ENCODE peak calls at places on chromosome 3, in seven cellular contexts. V is AG09309, C is foreskin fibroblast, S is lower lobe of right lung, O is lower leg skin, X is fibroblast of lung, L is upper lobe of right lung. G is an unnamed sample.

GRCh38 chr3:49607105-49607591 is 52.9 kb downstream of the BSN start:
- DNase-seq in O (peak), L (peak), C (no peak), X (no peak), V (no peak), S (no peak), G (no peak)

GRCh38 chr3:177451940-177452484 is 254.7 kb upstream of the TBL1XR1 start:
- DNase-seq in O (no peak), L (no peak), X (peak), C (peak), S (no peak), V (no peak), G (no peak)

GRCh38 chr3:52007291-52007690 is 11.6 kb upstream of the RPL29 start:
- DNase-seq in X (no peak), L (no peak), S (no peak), O (no peak), C (no peak), V (no peak), G (no peak)

GRCh38 chr3:108806316-108806715 is 16.3 kb upstream of the TRAT1 start:
- DNase-seq in V (no peak), L (no peak), X (no peak), S (no peak), O (no peak), C (no peak), G (no peak)

GRCh38 chr3:117941015-117941414 is 1093.6 kb downstream of the IGSF11 start:
- DNase-seq in X (no peak), S (no peak), C (no peak), O (no peak), V (no peak), L (no peak), G (no peak)

GRCh38 chr3:131454501-131454900 is 48.3 kb downstream of the MRPL3 start:
- DNase-seq in S (no peak), C (peak), O (no peak), V (peak), X (peak), L (no peak), G (no peak)

GRCh38 chr3:159077860-159078259 is 276.0 kb downstream of the MFSD1 start:
- DNase-seq in C (peak), X (peak), V (peak), L (no peak), S (no peak), O (no peak), G (no peak)

GRCh38 chr3:63576826-63577225 is 75.6 kb upstream of the SNTN start:
- DNase-seq in L (no peak), V (no peak), O (no peak), C (no peak), S (no peak), X (no peak), G (no peak)

GRCh38 chr3:9767418-9767817 is 2.3 kb downstream of the CAMK1 start:
- DNase-seq in O (no peak), S (peak), C (no peak), V (no peak), X (no peak), L (no peak), G (no peak)

GRCh38 chr3:49470714-49471420 is 800 bp downstream of the DAG1 start:
- DNase-seq in C (peak), V (no peak), O (no peak), L (no peak), X (peak), S (no peak), G (no peak)

GRCh38 chr3:184209146-184209923 is 20.1 kb upstream of the VWA5B2 start:
- DNase-seq in X (no peak), C (no peak), L (no peak), V (no peak), O (no peak), S (no peak), G (no peak)

GRCh38 chr3:17070560-17070959 is 185.8 kb downstream of the PLCL2 start:
- DNase-seq in L (no peak), X (peak), S (no peak), O (no peak), V (no peak), C (peak), G (no peak)

GRCh38 chr3:55854395-55854994 is 367.4 kb upstream of the WNT5A start:
- DNase-seq in C (no peak), V (no peak), X (no peak), L (no peak), O (no peak), S (no peak), G (no peak)

GRCh38 chr3:20747736-20748135 is 561.7 kb upstream of the SGO1 start:
- DNase-seq in X (peak), O (no peak), L (no peak), V (peak), S (no peak), C (no peak), G (no peak)

GRCh38 chr3:414063-414462 is 217.5 kb downstream of the CHL1 start:
- DNase-seq in L (no peak), V (no peak), S (no peak), C (no peak), O (no peak), X (peak), G (no peak)

GRCh38 chr3:190142041-190142440 is 21.3 kb upstream of the P3H2 start:
- DNase-seq in C (no peak), X (no peak), O (no peak), L (no peak), S (no peak), V (no peak), G (no peak)

GRCh38 chr3:137121704-137122314 is 164.0 kb downstream of the IL20RB start:
- DNase-seq in X (peak), C (peak), V (peak), O (no peak), S (no peak), L (no peak), G (no peak)

GRCh38 chr3:51637941-51638471 is 33.0 kb upstream of the TEX264 start:
- DNase-seq in X (peak), O (no peak), S (no peak), L (no peak), C (peak), V (peak), G (no peak)

GRCh38 chr3:30548605-30549004 is 57.8 kb upstream of the TGFBR2 start:
- DNase-seq in C (peak), X (no peak), L (no peak), V (no peak), S (no peak), O (no peak), G (no peak)

GRCh38 chr3:111362286-111363009 is 179.5 kb upstream of the CD96 start:
- DNase-seq in O (no peak), S (no peak), L (no peak), C (no peak), V (no peak), X (peak), G (no peak)

GRCh38 chr3:149552700-149553099 is 78.2 kb downstream of the TM4SF4 start:
- DNase-seq in S (no peak), V (no peak), L (no peak), C (no peak), O (no peak), X (no peak), G (no peak)

GRCh38 chr3:184868477-184868876 is 56.5 kb downstream of the VPS8 start:
- DNase-seq in V (no peak), L (no peak), S (no peak), C (no peak), X (no peak), O (no peak), G (no peak)

GRCh38 chr3:83567935-83568334 is 1390.9 kb upstream of the CADM2 start:
- DNase-seq in X (no peak), V (no peak), O (no peak), S (no peak), L (no peak), C (no peak), G (no peak)

GRCh38 chr3:46162975-46163550 is 45.0 kb downstream of the CCR1 start:
- DNase-seq in S (no peak), O (no peak), X (no peak), L (no peak), V (no peak), C (no peak), G (no peak)

GRCh38 chr3:10284496-10284895 is 8.3 kb downstream of the GHRL start:
- DNase-seq in S (no peak), C (no peak), X (no peak), O (no peak), L (no peak), V (no peak), G (no peak)

GRCh38 chr3:172334743-172335142 is 113.5 kb downstream of the GHSR start:
- DNase-seq in X (no peak), L (no peak), S (no peak), O (no peak), C (no peak), V (no peak), G (no peak)

GRCh38 chr3:161851941-161852566 is 355.4 kb downstream of the OTOL1 start:
- DNase-seq in C (peak), X (peak), L (peak), V (no peak), S (no peak), O (peak), G (peak)

GRCh38 chr3:70138606-70139005 is 139.1 kb downstream of the SAMMSON start:
- DNase-seq in L (no peak), S (no peak), C (peak), V (no peak), X (no peak), O (no peak), G (no peak)

GRCh38 chr3:11514191-11514770 is 129.4 kb downstream of the VGLL4 start:
- DNase-seq in S (no peak), X (peak), C (peak), O (peak), L (no peak), V (peak), G (no peak)

GRCh38 chr3:172844428-172844827 is 93.9 kb downstream of the ECT2 start:
- DNase-seq in S (no peak), C (no peak), X (no peak), L (no peak), V (no peak), O (no peak), G (no peak)

GRCh38 chr3:170330366-170330765 is 27.1 kb upstream of the SKIL start:
- DNase-seq in C (peak), V (no peak), S (no peak), O (no peak), X (peak), L (no peak), G (no peak)

GRCh38 chr3:56042326-56042951 is 425.8 kb downstream of the ERC2 start:
- DNase-seq in C (peak), V (peak), X (peak), O (no peak), L (no peak), S (no peak), G (no peak)

GRCh38 chr3:168341192-168341816 is 245.6 kb upstream of the GOLIM4 start:
- DNase-seq in X (peak), C (peak), V (peak), S (no peak), L (no peak), O (no peak), G (no peak)

GRCh38 chr3:192685801-192686200 is 41.5 kb downstream of the FGF12 start:
- DNase-seq in O (no peak), S (no peak), L (no peak), X (no peak), V (no peak), C (no peak), G (no peak)

GRCh38 chr3:144221771-144222170 is 250.1 kb downstream of the DIPK2A start:
- DNase-seq in L (no peak), X (no peak), C (no peak), S (no peak), O (no peak), V (no peak), G (no peak)

GRCh38 chr3:11878837-11879236 is 32.2 kb upstream of the TAMM41 start:
- DNase-seq in X (no peak), V (no peak), L (no peak), C (no peak), S (no peak), O (no peak), G (no peak)

GRCh38 chr3:187587012-187587544 is 83.1 kb downstream of the SST start:
- DNase-seq in V (no peak), S (no peak), O (no peak), C (no peak), X (no peak), L (no peak), G (no peak)

GRCh38 chr3:58591496-58592133 is 14.4 kb upstream of the FAM107A start:
- DNase-seq in V (no peak), S (no peak), C (peak), O (no peak), L (peak), X (no peak), G (no peak)

GRCh38 chr3:125383744-125384143 is 8.6 kb upstream of the ZNF148 start:
- DNase-seq in V (no peak), S (no peak), O (no peak), C (no peak), L (no peak), X (no peak), G (no peak)
- TF ChIP-seq CTCF in V (no peak), S (no peak), O (no peak), C (no peak), L (no peak), X (no peak), G (no peak)

GRCh38 chr3:182671942-182672341 is 121.4 kb upstream of the ATP11B start:
- DNase-seq in S (no peak), L (no peak), C (peak), V (peak), X (peak), O (no peak), G (no peak)
- TF ChIP-seq CTCF in S (no peak), L (no peak), C (no peak), V (no peak), X (no peak), O (no peak), G (no peak)

GRCh38 chr3:115040673-115041286 is 106.3 kb downstream of the ZBTB20 start:
- DNase-seq in C (peak), O (no peak), L (no peak), S (no peak), V (peak), X (peak), G (no peak)
- TF ChIP-seq CTCF in C (peak), O (no peak), L (peak), S (peak), V (peak), X (peak), G (peak)

GRCh38 chr3:37254316-37254715 is 79.9 kb upstream of the LRRFIP2 start:
- DNase-seq in X (no peak), C (no peak), S (no peak), O (no peak), V (no peak), L (no peak), G (no peak)

GRCh38 chr3:37257581-37257980 is 83.2 kb upstream of the LRRFIP2 start:
- DNase-seq in V (no peak), S (no peak), C (no peak), X (no peak), L (no peak), O (no peak), G (no peak)

GRCh38 chr3:37259291-37259690 is 84.9 kb upstream of the LRRFIP2 start:
- DNase-seq in C (no peak), L (no peak), S (no peak), O (no peak), V (no peak), X (no peak), G (no peak)

GRCh38 chr3:37255990-37256308 is 81.6 kb upstream of the LRRFIP2 start:
- DNase-seq in X (peak), C (peak), V (no peak), S (no peak), O (no peak), L (no peak), G (no peak)

DNA sequence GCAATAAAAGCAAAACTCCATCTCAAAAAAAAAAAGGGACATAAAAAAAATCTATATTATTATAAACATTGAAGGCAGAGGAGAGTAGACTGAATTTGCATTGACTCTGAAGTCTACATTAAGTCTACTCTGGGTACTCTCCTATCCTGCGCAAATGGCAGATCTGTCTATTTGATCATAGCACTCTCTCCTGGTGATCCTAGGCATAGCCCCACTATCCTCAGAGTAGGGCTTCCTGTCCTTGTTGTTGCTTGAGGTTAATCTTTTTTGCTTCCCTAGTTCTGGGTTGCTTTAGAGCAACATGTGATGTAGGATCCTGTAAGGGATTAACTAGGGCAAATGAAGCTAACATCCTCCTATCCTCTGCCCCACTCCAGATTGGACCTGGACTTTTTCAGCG is 82.1 kb upstream of the LRRFIP2 start:
- DNase-seq in S (no peak), V (no peak), O (no peak), X (no peak), L (no peak), C (peak), G (no peak)
- TF ChIP-seq CTCF in S (no peak), V (peak), O (no peak), X (no peak), L (no peak), C (no peak), G (no peak)

DNA sequence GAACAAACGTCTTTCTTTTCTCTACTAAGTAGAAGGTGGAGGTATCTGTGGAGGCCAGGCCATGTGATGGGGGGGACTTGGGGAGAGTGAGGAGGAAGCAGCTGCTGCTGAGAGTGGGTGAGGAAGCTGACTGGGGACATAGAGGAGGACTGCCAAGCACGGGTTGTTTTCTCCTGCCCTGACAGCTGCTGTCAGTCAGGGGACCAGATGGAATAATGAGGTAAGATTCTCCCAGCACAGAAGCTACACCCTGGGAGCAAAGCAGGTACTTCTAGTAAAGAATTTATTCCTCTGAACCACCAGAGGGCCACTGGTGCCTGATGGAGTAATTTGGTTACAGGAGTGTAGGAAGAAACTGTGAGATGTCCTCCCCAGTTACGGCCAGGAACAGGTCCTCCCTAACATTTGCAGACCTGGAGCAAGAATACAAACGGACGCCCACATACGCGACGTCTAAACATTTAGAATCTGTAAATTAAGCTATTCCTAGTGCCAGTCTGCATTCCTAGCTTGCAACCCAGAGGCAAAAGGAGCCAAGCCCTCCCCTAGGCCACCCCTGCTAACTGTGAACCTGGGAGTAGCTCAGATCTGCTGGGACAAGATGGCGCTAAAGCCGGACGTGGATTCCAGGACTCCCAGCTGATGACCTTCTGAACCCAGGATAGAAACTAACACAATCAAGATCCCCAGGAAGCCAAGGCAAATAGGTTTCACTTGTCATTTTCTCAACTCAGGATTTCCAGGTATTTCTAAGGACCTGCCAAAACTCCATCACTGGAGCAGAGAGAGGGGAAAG is 14.8 kb downstream of the CRYGS start:
- DNase-seq in O (no peak), X (no peak), C (no peak), L (no peak), V (no peak), S (no peak), G (no peak)
- TF ChIP-seq CTCF in O (no peak), X (no peak), C (no peak), L (no peak), V (no peak), S (no peak), G (peak)

GRCh38 chr3:123584284-123584987 is 417 bp downstream of the HACD2 start:
- DNase-seq in L (no peak), O (no peak), C (peak), V (no peak), S (peak), X (peak), G (peak)
- TF ChIP-seq CTCF in L (peak), O (no peak), C (no peak), V (no peak), S (peak), X (no peak), G (peak)

GRCh38 chr3:25576146-25576545 is 88.6 kb downstream of the TOP2B start:
- DNase-seq in O (no peak), V (no peak), X (no peak), S (no peak), L (no peak), C (no peak), G (no peak)

GRCh38 chr3:25575001-25575400 is 89.7 kb downstream of the TOP2B start:
- DNase-seq in O (no peak), V (no peak), S (no peak), X (no peak), C (no peak), L (no peak), G (no peak)

GRCh38 chr3:25573386-25574171 is 91.1 kb downstream of the TOP2B start:
- DNase-seq in O (no peak), S (no peak), X (peak), L (no peak), V (no peak), C (peak), G (no peak)

GRCh38 chr3:25574172-25574765 is 90.4 kb downstream of the TOP2B start:
- DNase-seq in V (no peak), L (no peak), S (no peak), O (no peak), X (no peak), C (no peak), G (no peak)

GRCh38 chr3:25576836-25577454 is 87.8 kb downstream of the TOP2B start:
- DNase-seq in S (no peak), X (peak), C (no peak), L (no peak), O (no peak), V (no peak), G (no peak)
- TF ChIP-seq CTCF in S (no peak), X (no peak), C (no peak), L (no peak), O (no peak), V (no peak), G (no peak)

DNA sequence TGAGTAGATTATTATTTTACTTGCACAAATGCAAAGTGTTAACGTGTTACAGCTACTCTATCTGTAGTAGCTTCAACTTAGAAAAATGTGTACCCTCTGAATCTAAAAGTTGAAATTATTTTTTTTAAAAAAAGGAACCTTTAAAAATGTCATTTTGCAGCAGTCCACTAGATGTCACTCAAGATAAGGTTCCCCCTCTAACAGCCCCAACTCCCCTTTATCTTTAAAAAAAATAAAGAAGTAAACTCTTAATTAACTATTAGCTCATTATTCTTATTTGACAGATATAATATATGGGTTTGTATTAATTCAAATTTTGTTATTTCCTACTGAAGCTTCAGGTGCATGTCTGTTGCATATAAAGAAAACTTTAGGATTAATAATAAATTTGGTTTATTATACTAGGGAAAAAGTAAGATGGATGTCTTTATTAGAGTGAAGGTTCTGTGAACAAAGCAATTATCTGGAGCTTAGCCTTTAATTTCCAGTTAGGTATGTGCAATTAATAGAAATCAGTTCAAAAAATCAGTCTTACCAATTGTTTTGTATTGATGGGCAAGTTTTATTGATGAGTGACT is 288.5 kb downstream of the VGLL3 start:
- DNase-seq in V (no peak), O (no peak), S (no peak), C (peak), X (no peak), L (no peak), G (no peak)
- TF ChIP-seq CTCF in V (peak), O (no peak), S (peak), C (peak), X (peak), L (peak), G (peak)